ENCODE peak calls at places on chromosomes 13 and 19, in six cellular contexts. P is EL; W is mucosa of gallbladder; J is heart left ventricle; S is activated CD4-positive, alpha-beta T cell treated with anti-CD3 and anti-CD28 coated beads, Interleukin-2, amount 50 U/mL, for 1 hour; M is stimulated activated CD4-positive, alpha-beta T cell treated with anti-CD3 and anti-CD28 coated beads, Interleukin-4, amount 100 ng/mL, for 4 hours. H is an unnamed sample.

GRCh38 chr13:27170221-27170520 is 1.4 kb downstream of the USP12 start:
- DNase-seq in P (no peak), W (no peak), J (no peak), S (no peak), M (no peak), H (peak)

GRCh38 chr19:49496574-49497008 is 357 bp downstream of the RPS11 start:
- DNase-seq in P (no peak), W (no peak), J (no peak), S (no peak), M (no peak), H (no peak)

GRCh38 chr13:23634897-23635296 is 64.7 kb downstream of the TNFRSF19 start:
- DNase-seq in P (no peak), W (no peak), J (no peak), S (no peak), M (no peak), H (no peak)

GRCh38 chr13:46050771-46051170 is 1.8 kb downstream of the ZC3H13 start:
- DNase-seq in P (no peak), W (no peak), J (no peak), S (no peak), M (no peak), H (no peak)

GRCh38 chr19:42343344-42344110 is 18.1 kb downstream of the MEGF8 start:
- DNase-seq in P (no peak), W (no peak), J (no peak), S (no peak), M (no peak), H (no peak)

GRCh38 chr19:21439372-21439771 is 42.4 kb downstream of the ZNF493 start:
- DNase-seq in P (no peak), W (peak), J (no peak), S (no peak), M (no peak), H (no peak)

GRCh38 chr13:31012285-31013024 is 80.0 kb downstream of the TEX26 start:
- DNase-seq in P (peak), W (no peak), J (no peak), S (no peak), M (no peak), H (no peak)

GRCh38 chr19:38543807-38544568 is 73.8 kb downstream of the MAP4K1 start:
- DNase-seq in P (peak), W (peak), J (peak), S (no peak), M (peak), H (no peak)

GRCh38 chr19:48445256-48445605 is 552 bp upstream of the GRWD1 start:
- DNase-seq in P (peak), W (peak), J (no peak), S (no peak), M (no peak), H (no peak)

GRCh38 chr19:3463959-3464796 is 16.1 kb downstream of the SMIM24 start:
- DNase-seq in P (no peak), W (no peak), J (no peak), S (no peak), M (no peak), H (no peak)

GRCh38 chr13:111534646-111535461 is 214.4 kb downstream of the TEX29 start:
- DNase-seq in P (no peak), W (no peak), J (no peak), S (no peak), M (no peak), H (no peak)

GRCh38 chr19:2047449-2048103 is 3.5 kb downstream of the MKNK2 start:
- DNase-seq in P (peak), W (peak), J (no peak), S (no peak), M (no peak), H (no peak)

GRCh38 chr19:35996777-35997176 is 1.8 kb downstream of the SDHAF1 start:
- DNase-seq in P (no peak), W (no peak), J (no peak), S (no peak), M (no peak), H (no peak)

GRCh38 chr19:6801397-6802086 is 29.0 kb downstream of the VAV1 start:
- DNase-seq in P (peak), W (peak), J (peak), S (peak), M (peak), H (peak)

GRCh38 chr19:35260694-35261304 is 8.0 kb upstream of the USF2 start:
- DNase-seq in P (no peak), W (no peak), J (no peak), S (no peak), M (no peak), H (no peak)

GRCh38 chr19:2361259-2362038 is 1.4 kb downstream of the TMPRSS9 start:
- DNase-seq in P (no peak), W (no peak), J (no peak), S (no peak), M (no peak), H (no peak)

GRCh38 chr13:91154954-91155353 is 192.5 kb upstream of the MIR17HG start:
- DNase-seq in P (no peak), W (no peak), J (no peak), S (no peak), M (no peak), H (no peak)

GRCh38 chr19:42121036-42121621 is 11.1 kb downstream of the POU2F2 start:
- DNase-seq in P (no peak), W (no peak), J (no peak), S (no peak), M (no peak), H (no peak)

GRCh38 chr19:17406039-17406886 is 833 bp upstream of the BST2 start:
- DNase-seq in P (peak), W (no peak), J (no peak), S (no peak), M (no peak), H (no peak)

GRCh38 chr19:48746120-48746519 is 589 bp downstream of the IZUMO1 start:
- DNase-seq in P (no peak), W (no peak), J (no peak), S (no peak), M (no peak), H (no peak)

GRCh38 chr13:70203661-70204229 is 95.5 kb upstream of the KLHL1 start:
- DNase-seq in P (peak), W (no peak), J (no peak), S (no peak), M (no peak), H (no peak)

GRCh38 chr13:75687145-75687763 is 51.1 kb downstream of the LMO7 start:
- DNase-seq in P (peak), W (no peak), J (no peak), S (no peak), M (no peak), H (no peak)

GRCh38 chr13:113907637-113908617 is 44.1 kb upstream of the GAS6 start:
- DNase-seq in P (peak), W (no peak), J (no peak), S (no peak), M (no peak), H (no peak)

GRCh38 chr19:3491396-3492119 is 8.3 kb upstream of the SMIM44 start:
- DNase-seq in P (no peak), W (no peak), J (no peak), S (no peak), M (no peak), H (no peak)

GRCh38 chr19:35539850-35540249 is 5.6 kb upstream of the TMEM147 start:
- DNase-seq in P (no peak), W (no peak), J (no peak), S (no peak), M (no peak), H (no peak)

GRCh38 chr13:105343134-105343806 is 1192.2 kb downstream of the EFNB2 start:
- DNase-seq in P (peak), W (no peak), J (no peak), S (no peak), M (no peak), H (no peak)

GRCh38 chr13:48594080-48594815 is 59.5 kb upstream of the CYSLTR2 start:
- DNase-seq in P (no peak), W (no peak), J (no peak), S (no peak), M (no peak), H (no peak)

GRCh38 chr19:3057275-3057714 is 5.0 kb downstream of the TLE5 start:
- DNase-seq in P (no peak), W (peak), J (peak), S (no peak), M (no peak), H (no peak)

GRCh38 chr13:36436811-36437210 is 4.5 kb downstream of the CCNA1 start:
- DNase-seq in P (no peak), W (no peak), J (no peak), S (no peak), M (no peak), H (no peak)